ENCODE peak calls at places on chromosomes 3 and 15, in seven cellular contexts. One of them, this sample, is unnamed. For H3K9me3 and H3K36me3, the result is how much of the 10 kb centered on the place peaks cover.

GRCh38 chr15:41585140-41586047 is 26.4 kb downstream of the TYRO3 start:
- DNase-seq in effector memory CD4-positive, alpha-beta T cell: no peak
- DNase-seq in mammary epithelial cell: peak
- DNase-seq in HCT116: no peak
- DNase-seq in psoas muscle: peak
- DNase-seq in A673: peak
- DNase-seq in WERI-Rb-1: no peak
- DNase-seq in this sample: peak

GRCh38 chr3:179100652-179101051 is 29.0 kb upstream of the ZMAT3 start:
- DNase-seq in effector memory CD4-positive, alpha-beta T cell: no peak
- DNase-seq in mammary epithelial cell: peak
- DNase-seq in HCT116: no peak
- DNase-seq in psoas muscle: peak
- DNase-seq in A673: no peak
- DNase-seq in WERI-Rb-1: no peak
- DNase-seq in this sample: no peak

GRCh38 chr3:136380530-136380929 is 130.4 kb downstream of the PCCB start:
- DNase-seq in effector memory CD4-positive, alpha-beta T cell: no peak
- DNase-seq in mammary epithelial cell: peak
- DNase-seq in HCT116: no peak
- DNase-seq in psoas muscle: no peak
- DNase-seq in A673: no peak
- DNase-seq in WERI-Rb-1: peak
- DNase-seq in this sample: no peak

GRCh38 chr3:42120866-42121265 is 29.7 kb downstream of the TRAK1 start:
- DNase-seq in effector memory CD4-positive, alpha-beta T cell: no peak
- DNase-seq in mammary epithelial cell: peak
- DNase-seq in HCT116: no peak
- DNase-seq in psoas muscle: no peak
- DNase-seq in A673: no peak
- DNase-seq in WERI-Rb-1: no peak
- DNase-seq in this sample: no peak

GRCh38 chr3:38538773-38539353 is 42.7 kb downstream of the EXOG start:
- DNase-seq in effector memory CD4-positive, alpha-beta T cell: no peak
- DNase-seq in mammary epithelial cell: no peak
- DNase-seq in HCT116: no peak
- DNase-seq in psoas muscle: no peak
- DNase-seq in A673: no peak
- DNase-seq in WERI-Rb-1: no peak
- DNase-seq in this sample: no peak

GRCh38 chr15:82928711-82929110 is 23.8 kb downstream of the HOMER2 start:
- DNase-seq in effector memory CD4-positive, alpha-beta T cell: no peak
- DNase-seq in mammary epithelial cell: no peak
- DNase-seq in HCT116: no peak
- DNase-seq in psoas muscle: no peak
- DNase-seq in A673: no peak
- DNase-seq in WERI-Rb-1: no peak
- DNase-seq in this sample: no peak

GRCh38 chr3:194573680-194574437 is 59.4 kb downstream of the TMEM44 start:
- DNase-seq in effector memory CD4-positive, alpha-beta T cell: no peak
- DNase-seq in mammary epithelial cell: no peak
- DNase-seq in HCT116: no peak
- DNase-seq in psoas muscle: peak
- DNase-seq in A673: peak
- DNase-seq in WERI-Rb-1: peak
- DNase-seq in this sample: peak

GRCh38 chr3:32956750-32957570 is 5.5 kb downstream of the CCR4 start:
- DNase-seq in effector memory CD4-positive, alpha-beta T cell: no peak
- DNase-seq in mammary epithelial cell: no peak
- DNase-seq in HCT116: no peak
- DNase-seq in psoas muscle: no peak
- DNase-seq in A673: no peak
- DNase-seq in WERI-Rb-1: no peak
- DNase-seq in this sample: no peak

GRCh38 chr3:34009480-34009844 is 211.0 kb downstream of the PDCD6IP start:
- DNase-seq in effector memory CD4-positive, alpha-beta T cell: no peak
- DNase-seq in mammary epithelial cell: no peak
- DNase-seq in HCT116: no peak
- DNase-seq in psoas muscle: no peak
- DNase-seq in A673: peak
- DNase-seq in WERI-Rb-1: no peak
- DNase-seq in this sample: peak
- H3K4me3 ChIP-seq in effector memory CD4-positive, alpha-beta T cell: no peak
- H3K4me3 ChIP-seq in mammary epithelial cell: no peak
- H3K4me3 ChIP-seq in HCT116: no peak
- H3K4me3 ChIP-seq in psoas muscle: no peak
- H3K4me3 ChIP-seq in A673: no peak
- H3K4me3 ChIP-seq in WERI-Rb-1: no peak
- H3K4me3 ChIP-seq in this sample: no peak

DNA sequence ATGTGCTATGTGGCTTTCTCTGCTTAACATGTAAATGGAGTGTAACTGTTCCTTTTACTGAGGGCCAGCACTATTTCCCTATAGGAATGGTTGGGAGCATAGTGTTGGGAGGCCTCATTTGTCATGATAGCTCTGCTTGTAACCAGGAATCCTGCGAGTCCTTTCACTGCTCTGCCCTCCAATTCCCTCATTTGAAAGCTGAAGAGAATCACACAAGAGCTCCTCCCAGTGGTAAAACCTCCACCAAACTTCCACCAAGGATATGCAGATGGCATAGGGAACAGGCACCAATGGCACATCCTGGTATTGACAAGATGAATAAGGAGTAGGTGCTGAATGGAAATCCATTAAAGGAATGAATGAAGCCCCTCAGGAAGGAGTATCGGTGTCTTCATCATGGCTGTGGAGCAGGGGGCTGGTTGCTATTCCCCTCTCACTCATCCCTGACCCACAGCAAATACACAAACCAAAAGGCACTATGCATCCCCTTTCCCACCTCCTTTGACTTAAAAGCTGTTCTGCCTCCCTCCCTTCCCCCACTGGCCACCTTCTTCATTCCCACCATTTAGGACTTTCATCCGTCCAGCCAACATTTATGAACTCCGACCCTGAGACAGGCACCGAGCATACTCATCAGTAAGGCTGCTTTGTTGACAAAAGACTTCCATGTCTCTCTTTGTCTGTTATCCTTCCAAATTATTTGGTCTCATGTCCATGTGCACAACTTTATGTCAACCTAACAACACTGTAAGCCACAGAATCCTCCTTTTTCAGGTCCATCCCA is 560.8 kb downstream of the FOXP1 start:
- DNase-seq in effector memory CD4-positive, alpha-beta T cell: no peak
- DNase-seq in mammary epithelial cell: peak
- DNase-seq in HCT116: no peak
- DNase-seq in psoas muscle: no peak
- DNase-seq in A673: peak
- DNase-seq in WERI-Rb-1: peak
- DNase-seq in this sample: peak
- H3K9me3 ChIP-seq in effector memory CD4-positive, alpha-beta T cell: under half
- H3K9me3 ChIP-seq in mammary epithelial cell: under half
- H3K9me3 ChIP-seq in HCT116: under half
- H3K9me3 ChIP-seq in psoas muscle: under half
- H3K9me3 ChIP-seq in A673: under half
- H3K9me3 ChIP-seq in WERI-Rb-1: under half
- H3K9me3 ChIP-seq in this sample: under half

DNA sequence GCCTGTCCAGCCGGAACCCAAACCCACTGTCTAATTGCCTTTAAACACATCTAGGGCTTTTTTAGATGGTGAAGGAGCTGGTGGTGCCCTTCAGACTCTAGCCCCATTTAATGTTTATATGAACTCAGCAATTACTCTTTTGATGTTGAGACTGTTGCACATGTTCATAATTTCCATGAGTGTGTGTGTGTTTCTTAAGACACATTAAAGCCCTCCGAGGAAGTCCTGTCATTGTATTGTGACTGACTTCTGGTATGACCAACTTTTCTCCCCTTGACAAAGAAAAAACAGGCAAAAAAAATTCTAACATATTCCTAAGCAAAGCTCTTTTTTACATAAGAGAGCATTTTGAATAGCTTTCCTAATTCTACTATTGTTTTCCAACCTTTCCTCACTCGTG is 91.6 kb downstream of the FLNB start:
- DNase-seq in effector memory CD4-positive, alpha-beta T cell: no peak
- DNase-seq in mammary epithelial cell: no peak
- DNase-seq in HCT116: no peak
- DNase-seq in psoas muscle: no peak
- DNase-seq in A673: no peak
- DNase-seq in WERI-Rb-1: no peak
- DNase-seq in this sample: no peak
- H3K36me3 ChIP-seq in effector memory CD4-positive, alpha-beta T cell: under half
- H3K36me3 ChIP-seq in mammary epithelial cell: half or more
- H3K36me3 ChIP-seq in HCT116: under half
- H3K36me3 ChIP-seq in psoas muscle: under half
- H3K36me3 ChIP-seq in A673: under half
- H3K36me3 ChIP-seq in WERI-Rb-1: under half
- H3K36me3 ChIP-seq in this sample: under half

GRCh38 chr3:183260167-183260904 is 7.3 kb downstream of the B3GNT5 start:
- DNase-seq in effector memory CD4-positive, alpha-beta T cell: no peak
- DNase-seq in mammary epithelial cell: no peak
- DNase-seq in HCT116: no peak
- DNase-seq in psoas muscle: no peak
- DNase-seq in A673: no peak
- DNase-seq in WERI-Rb-1: no peak
- DNase-seq in this sample: peak
- H3K4me3 ChIP-seq in effector memory CD4-positive, alpha-beta T cell: no peak
- H3K4me3 ChIP-seq in mammary epithelial cell: no peak
- H3K4me3 ChIP-seq in HCT116: no peak
- H3K4me3 ChIP-seq in psoas muscle: no peak
- H3K4me3 ChIP-seq in A673: no peak
- H3K4me3 ChIP-seq in WERI-Rb-1: no peak
- H3K4me3 ChIP-seq in this sample: no peak

DNA sequence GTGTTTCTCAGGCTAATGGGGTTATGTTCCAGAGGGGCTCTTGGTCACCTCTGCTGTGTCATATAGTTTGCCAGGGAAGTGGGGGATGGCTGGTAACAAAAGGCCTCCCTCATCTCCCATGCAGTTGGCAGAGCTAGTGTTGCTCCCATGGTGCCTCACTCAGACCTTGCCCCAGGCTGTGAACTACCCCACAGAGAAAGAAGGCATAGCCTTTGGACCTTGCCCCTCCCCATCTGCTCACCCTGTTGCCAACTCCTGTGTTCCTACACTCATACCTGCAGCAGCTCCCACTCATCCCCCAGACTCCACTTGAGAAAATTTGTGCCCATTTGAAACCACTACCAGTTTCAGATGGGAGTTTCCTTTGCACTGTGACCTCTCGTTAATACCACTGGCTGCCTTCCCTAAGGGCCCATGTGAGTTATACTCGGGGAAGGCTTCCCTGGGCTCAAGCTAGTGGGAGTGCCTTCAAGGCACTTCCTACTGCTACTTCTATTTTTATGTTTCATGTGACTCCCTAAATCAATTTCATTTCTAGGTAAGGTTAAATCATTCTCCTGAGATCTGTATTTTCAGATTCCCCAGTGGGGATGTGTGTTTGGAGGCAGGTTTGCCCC is 25.3 kb upstream of the COPB2 start:
- DNase-seq in effector memory CD4-positive, alpha-beta T cell: no peak
- DNase-seq in mammary epithelial cell: no peak
- DNase-seq in HCT116: no peak
- DNase-seq in psoas muscle: no peak
- DNase-seq in A673: no peak
- DNase-seq in WERI-Rb-1: no peak
- DNase-seq in this sample: no peak
- H3K9me3 ChIP-seq in effector memory CD4-positive, alpha-beta T cell: under half
- H3K9me3 ChIP-seq in mammary epithelial cell: under half
- H3K9me3 ChIP-seq in HCT116: under half
- H3K9me3 ChIP-seq in psoas muscle: under half
- H3K9me3 ChIP-seq in A673: under half
- H3K9me3 ChIP-seq in WERI-Rb-1: under half
- H3K9me3 ChIP-seq in this sample: under half

GRCh38 chr3:27287052-27287451 is 82.1 kb downstream of the NEK10 start:
- DNase-seq in effector memory CD4-positive, alpha-beta T cell: no peak
- DNase-seq in mammary epithelial cell: no peak
- DNase-seq in HCT116: no peak
- DNase-seq in psoas muscle: no peak
- DNase-seq in A673: no peak
- DNase-seq in WERI-Rb-1: no peak
- DNase-seq in this sample: no peak
- H3K36me3 ChIP-seq in effector memory CD4-positive, alpha-beta T cell: under half
- H3K36me3 ChIP-seq in mammary epithelial cell: under half
- H3K36me3 ChIP-seq in HCT116: under half
- H3K36me3 ChIP-seq in psoas muscle: under half
- H3K36me3 ChIP-seq in A673: under half
- H3K36me3 ChIP-seq in WERI-Rb-1: under half
- H3K36me3 ChIP-seq in this sample: under half

DNA sequence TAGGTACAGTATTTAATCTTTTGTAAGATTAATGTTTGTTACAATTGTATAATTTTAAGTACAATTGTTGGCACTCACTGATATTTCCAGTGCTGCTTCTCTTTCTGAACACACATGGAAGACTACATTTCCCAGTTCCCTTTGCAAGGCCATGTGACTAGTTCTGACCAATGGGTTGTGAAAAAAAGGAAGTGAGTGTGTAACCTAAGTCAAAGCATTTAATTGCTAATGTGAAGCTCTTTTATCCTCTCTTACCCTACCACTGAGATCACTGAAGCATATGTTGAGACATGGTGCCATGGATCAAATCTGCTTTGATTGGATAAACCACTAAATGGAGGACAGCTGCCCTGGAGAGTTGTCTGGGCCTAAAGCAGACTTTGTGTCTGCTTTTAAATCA is 83.9 kb upstream of the PLXND1 start:
- DNase-seq in effector memory CD4-positive, alpha-beta T cell: peak
- DNase-seq in mammary epithelial cell: peak
- DNase-seq in HCT116: peak
- DNase-seq in psoas muscle: no peak
- DNase-seq in A673: peak
- DNase-seq in WERI-Rb-1: peak
- DNase-seq in this sample: peak
- H3K4me3 ChIP-seq in effector memory CD4-positive, alpha-beta T cell: no peak
- H3K4me3 ChIP-seq in mammary epithelial cell: no peak
- H3K4me3 ChIP-seq in HCT116: no peak
- H3K4me3 ChIP-seq in psoas muscle: no peak
- H3K4me3 ChIP-seq in A673: no peak
- H3K4me3 ChIP-seq in WERI-Rb-1: no peak
- H3K4me3 ChIP-seq in this sample: no peak

This sample was measured in cardiac muscle cell.